ENCODE peak calls at places on chromosomes 12 and 14, in five cellular contexts. M is IMR-90, V is hepatocyte, K is hypothalamus, E is right lobe of liver. J is an unnamed sample.

GRCh38 chr12:131223791-131224567 is 270.3 kb downstream of the ADGRD1 start:
- DNase-seq in M (no peak), V (no peak), K (no peak), E (no peak), J (no peak)

GRCh38 chr12:81078469-81079196 is 754 bp downstream of the ACSS3 start:
- DNase-seq in M (peak; percentile 46), V (peak; percentile 54), K (no peak), E (no peak), J (no peak)

GRCh38 chr14:31419179-31420012 is 954 bp downstream of the HEATR5A start:
- DNase-seq in M (peak; percentile 37), V (peak; percentile 79), K (no peak), E (no peak), J (no peak)

GRCh38 chr14:69356903-69357543 is 41.1 kb downstream of the ERH start:
- DNase-seq in M (no peak), V (no peak), K (no peak), E (no peak), J (no peak)

GRCh38 chr12:84738481-84738972 is 174.1 kb downstream of the SLC6A15 start:
- DNase-seq in M (peak; percentile 43), V (no peak), K (no peak), E (no peak), J (no peak)

GRCh38 chr12:106902053-106902452 is 53.7 kb upstream of the TMEM263 start:
- DNase-seq in M (no peak), V (no peak), K (no peak), E (no peak), J (no peak)

GRCh38 chr12:81401241-81401640 is 323.4 kb downstream of the ACSS3 start:
- DNase-seq in M (no peak), V (no peak), K (no peak), E (no peak), J (no peak)

GRCh38 chr14:77620222-77620865 is 3.9 kb upstream of the SPTLC2 start:
- DNase-seq in M (no peak), V (no peak), K (no peak), E (no peak), J (no peak)

GRCh38 chr12:39443704-39444234 is 849 bp upstream of the KIF21A start:
- DNase-seq in M (no peak), V (peak; percentile 6), K (peak; percentile 43), E (no peak), J (no peak)

GRCh38 chr14:71533396-71533795 is 398.8 kb upstream of the RGS6 start:
- DNase-seq in M (peak; percentile 50), V (no peak), K (no peak), E (no peak), J (no peak)

GRCh38 chr14:68669101-68669500 is 123.8 kb downstream of the ZFP36L1 start:
- DNase-seq in M (no peak), V (no peak), K (no peak), E (no peak), J (no peak)

GRCh38 chr14:23206422-23207145 is 23.1 kb upstream of the SLC7A8 start:
- DNase-seq in M (no peak), V (no peak), K (no peak), E (no peak), J (no peak)

GRCh38 chr12:57342207-57342691 is 88.6 kb downstream of the R3HDM2 start:
- DNase-seq in M (peak; percentile 54), V (peak; percentile 51), K (no peak), E (no peak), J (no peak)

GRCh38 chr14:79665556-79665955 is 545.7 kb downstream of the DIO2 start:
- DNase-seq in M (no peak), V (no peak), K (no peak), E (no peak), J (no peak)

GRCh38 chr12:321606-322326 is 59.1 kb upstream of the SLC6A13 start:
- DNase-seq in M (no peak), V (peak; percentile 31), K (no peak), E (no peak), J (no peak)

GRCh38 chr14:74620497-74620921 is 8.5 kb upstream of the LTBP2 start:
- DNase-seq in M (peak; percentile 95), V (no peak), K (no peak), E (no peak), J (no peak)

GRCh38 chr14:104985675-104986486 is at the start of gene CLBA1:
- DNase-seq in M (peak; percentile 87), V (peak; percentile 97), K (peak; percentile 85), E (peak; percentile 95), J (peak; percentile 96)

J was measured in pancreas.